ENCODE peak calls at places on chromosomes 12 and 14, in five cellular contexts. S, F, V, R and T are unnamed samples.

GRCh38 chr14:99260652-99261551 is 11.1 kb downstream of the BCL11B start:
- DNase-seq in S (peak; percentile 49), F (no peak), V (no peak), R (no peak), T (peak; percentile 63)

GRCh38 chr14:86237733-86238132 is 707.8 kb downstream of the FLRT2 start:
- DNase-seq in S (no peak), F (no peak), V (no peak), R (no peak), T (no peak)

GRCh38 chr14:100067971-100068959 is 3.0 kb downstream of the EVL start:
- DNase-seq in S (peak; percentile 84), F (peak; percentile 32), V (peak; percentile 28), R (no peak), T (peak; percentile 93)

GRCh38 chr12:121576851-121577391 is 3.9 kb downstream of the KDM2B start:
- DNase-seq in S (no peak), F (peak; percentile 31), V (no peak), R (no peak), T (no peak)

GRCh38 chr14:23182372-23183014 is 967 bp downstream of the SLC7A8 start:
- DNase-seq in S (peak; percentile 47), F (no peak), V (no peak), R (peak; percentile 87), T (no peak)

GRCh38 chr14:64464695-64465094 is 604 bp upstream of the AKAP5 start:
- DNase-seq in S (no peak), F (no peak), V (no peak), R (peak; percentile 23), T (no peak)

GRCh38 chr12:96219700-96220206 is 25.6 kb downstream of the ELK3 start:
- DNase-seq in S (no peak), F (no peak), V (no peak), R (no peak), T (no peak)

GRCh38 chr14:79369359-79370332 is 841.7 kb downstream of the DIO2 start:
- DNase-seq in S (no peak), F (no peak), V (no peak), R (no peak), T (no peak)

GRCh38 chr14:23492618-23493272 is 23.2 kb downstream of the NGDN start:
- DNase-seq in S (no peak), F (no peak), V (no peak), R (no peak), T (no peak)

GRCh38 chr12:77679701-77680100 is 151.0 kb upstream of the NAV3 start:
- DNase-seq in S (no peak), F (no peak), V (no peak), R (no peak), T (no peak)

GRCh38 chr12:49909826-49910225 is 6.1 kb upstream of the FAIM2 start:
- DNase-seq in S (no peak), F (no peak), V (no peak), R (no peak), T (no peak)

GRCh38 chr14:78356406-78356805 is 186.2 kb downstream of the NRXN3 start:
- DNase-seq in S (no peak), F (no peak), V (no peak), R (peak; percentile 1), T (no peak)

GRCh38 chr14:37901978-37902377 is 305.7 kb upstream of the SSTR1 start:
- DNase-seq in S (no peak), F (no peak), V (peak; percentile 66), R (no peak), T (no peak)

GRCh38 chr14:68633131-68633991 is 159.5 kb downstream of the ZFP36L1 start:
- DNase-seq in S (no peak), F (peak; percentile 44), V (peak; percentile 69), R (peak; percentile 19), T (no peak)

GRCh38 chr14:91253795-91254323 is 9.4 kb upstream of the GPR68 start:
- DNase-seq in S (no peak), F (no peak), V (no peak), R (no peak), T (no peak)

GRCh38 chr12:11496157-11496851 is 100.9 kb upstream of the PRB2 start:
- DNase-seq in S (no peak), F (no peak), V (no peak), R (no peak), T (no peak)

GRCh38 chr12:64670856-64671639 is 60.8 kb downstream of the RASSF3 start:
- DNase-seq in S (no peak), F (no peak), V (no peak), R (no peak), T (no peak)

GRCh38 chr12:3326850-3327780 is 163.9 kb upstream of the PRMT8 start:
- DNase-seq in S (no peak), F (no peak), V (peak; percentile 29), R (no peak), T (no peak)

GRCh38 chr12:106084048-106084671 is 54.6 kb downstream of the NUAK1 start:
- DNase-seq in S (no peak), F (no peak), V (no peak), R (no peak), T (no peak)

GRCh38 chr12:41944241-41944640 is 200.4 kb downstream of the GXYLT1 start:
- DNase-seq in S (no peak), F (no peak), V (no peak), R (no peak), T (no peak)

GRCh38 chr12:57214398-57214781 is 2.2 kb upstream of the NXPH4 start:
- DNase-seq in S (peak; percentile 77), F (peak; percentile 82), V (peak; percentile 64), R (peak; percentile 77), T (peak; percentile 78)

GRCh38 chr12:100716949-100717732 is 77.4 kb upstream of the ANO4 start:
- DNase-seq in S (no peak), F (no peak), V (no peak), R (no peak), T (no peak)

GRCh38 chr12:31929140-31929526 is 30.1 kb upstream of the RESF1 start:
- DNase-seq in S (peak; percentile 30), F (no peak), V (no peak), R (no peak), T (no peak)

GRCh38 chr14:65866422-65866821 is 453.9 kb downstream of the FUT8 start:
- DNase-seq in S (no peak), F (no peak), V (no peak), R (no peak), T (no peak)